ENCODE peak calls at places on chromosomes 12 and 14, in four cellular contexts. Y, D, G and X are unnamed samples. For H3K27me3, the result is how much of the 10 kb centered on the place peaks cover.

GRCh38 chr12:94049718-94050117 is 98.7 kb upstream of the PLXNC1 start:
- DNase-seq in Y (no peak), D (no peak), G (peak), X (no peak)

GRCh38 chr14:67239582-67239981 is 1.7 kb upstream of the PALS1 start:
- DNase-seq in Y (no peak), D (no peak), G (no peak), X (no peak)

GRCh38 chr12:1932264-1932777 is 13.9 kb upstream of the CACNA2D4 start:
- DNase-seq in Y (no peak), D (no peak), G (no peak), X (no peak)

GRCh38 chr12:51751657-51752056 is 96.9 kb downstream of the FIGNL2 start:
- DNase-seq in Y (no peak), D (peak), G (no peak), X (no peak)

GRCh38 chr12:9149372-9149771 is 33.7 kb upstream of the A2M start:
- DNase-seq in Y (no peak), D (no peak), G (no peak), X (peak)

GRCh38 chr12:117087808-117088207 is 11.4 kb downstream of the TESC start:
- DNase-seq in Y (no peak), D (no peak), G (no peak), X (no peak)

GRCh38 chr12:53754633-53755261 is 3.0 kb upstream of the CISTR start:
- DNase-seq in Y (no peak), D (peak), G (no peak), X (no peak)

GRCh38 chr14:68977741-68978549 is 1.2 kb downstream of the ACTN1 start:
- DNase-seq in Y (peak), D (peak), G (peak), X (peak)

GRCh38 chr12:121534495-121535148 is 46.2 kb downstream of the KDM2B start:
- DNase-seq in Y (no peak), D (no peak), G (no peak), X (no peak)

GRCh38 chr14:104425763-104426691 is 153.5 kb upstream of the C14orf180 start:
- DNase-seq in Y (no peak), D (no peak), G (no peak), X (no peak)
- H3K27me3 ChIP-seq in Y (under half), D (under half), G (under half), X (under half)

DNA sequence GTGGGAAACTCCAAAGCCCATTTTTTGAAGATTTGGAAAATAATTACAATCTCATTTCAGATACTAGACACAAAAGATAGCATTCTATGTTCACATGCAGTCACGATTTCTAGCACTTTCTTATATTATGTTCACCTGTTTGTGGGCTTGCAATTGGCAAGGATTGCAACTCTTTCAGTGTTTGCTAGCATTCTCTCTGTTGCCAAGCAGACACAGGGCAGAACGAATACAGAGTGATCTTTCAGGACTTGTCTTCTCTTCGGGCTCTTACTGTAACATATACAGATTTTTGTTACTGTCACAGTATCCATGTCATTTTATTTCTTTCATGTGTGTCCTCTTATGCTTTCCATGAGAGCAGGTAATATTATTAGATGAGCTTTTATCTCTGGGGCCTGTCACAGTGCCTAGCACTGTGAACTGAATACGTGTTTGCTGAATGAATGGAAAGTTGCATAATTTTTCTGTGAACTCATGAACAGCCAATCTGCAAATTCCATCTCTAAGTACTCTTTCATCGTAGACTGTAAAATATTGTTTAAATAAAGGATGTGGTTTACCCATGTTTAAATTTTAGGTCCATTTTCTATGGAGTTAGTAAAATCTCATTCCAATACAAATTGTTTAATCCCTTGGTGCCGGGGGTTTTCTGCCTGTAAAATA is 105.1 kb downstream of the BMP4 start:
- DNase-seq in Y (no peak), D (peak), G (no peak), X (peak)
- H3K4me3 ChIP-seq in Y (no peak), D (no peak), G (no peak), X (no peak)

GRCh38 chr12:123427036-123427769 is 9.3 kb downstream of the RILPL2 start:
- DNase-seq in Y (no peak), D (no peak), G (no peak), X (no peak)
- TF ChIP-seq CTCF in Y (no peak), D (no peak), G (no peak), X (no peak)

GRCh38 chr14:103302966-103303365 is 31.1 kb upstream of the EIF5 start:
- DNase-seq in Y (no peak), D (peak), G (no peak), X (no peak)

GRCh38 chr14:103301512-103302197 is 32.4 kb upstream of the EIF5 start:
- DNase-seq in Y (no peak), D (no peak), G (no peak), X (peak)

GRCh38 chr14:103296987-103297386 is 37.0 kb upstream of the EIF5 start:
- DNase-seq in Y (no peak), D (no peak), G (no peak), X (no peak)

GRCh38 chr14:103296007-103296406 is 38.0 kb upstream of the EIF5 start:
- DNase-seq in Y (no peak), D (peak), G (peak), X (peak)

DNA sequence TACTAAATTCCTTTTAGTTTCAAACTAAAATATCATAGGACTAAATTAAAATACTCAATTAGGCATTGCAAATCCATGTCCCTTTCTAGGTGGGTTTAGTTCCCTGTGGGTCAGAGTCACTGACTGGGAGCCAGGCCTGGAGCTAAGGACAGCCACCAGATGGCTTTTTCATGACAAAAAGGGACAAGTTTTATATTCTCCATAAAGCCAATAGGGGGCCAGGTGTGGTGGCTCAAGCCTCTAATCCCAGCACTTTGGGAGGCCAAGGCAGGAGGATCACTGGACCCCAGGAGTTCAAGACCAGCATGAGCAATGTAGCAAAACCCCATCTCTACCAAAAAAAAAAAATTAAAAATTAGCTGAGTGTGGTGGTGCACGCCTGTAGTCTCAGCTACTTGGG is 35.4 kb upstream of the EIF5 start:
- DNase-seq in Y (no peak), D (no peak), G (no peak), X (no peak)
- H3K27me3 ChIP-seq in Y (under half), D (under half), G (under half), X (under half)

GRCh38 chr12:120317258-120318105 is 10.1 kb downstream of the PLA2G1B start:
- DNase-seq in Y (peak), D (peak), G (peak), X (peak)
- H3K4me3 ChIP-seq in Y (peak), D (peak), G (peak), X (peak)

GRCh38 chr12:323507-323906 is 60.9 kb upstream of the SLC6A13 start:
- DNase-seq in Y (no peak), D (no peak), G (no peak), X (peak)
- TF ChIP-seq CTCF in Y (no peak), D (no peak), G (no peak), X (no peak)

GRCh38 chr14:75831971-75832370 is 149.8 kb downstream of the TGFB3 start:
- DNase-seq in Y (no peak), D (peak), G (no peak), X (peak)
- H3K27me3 ChIP-seq in Y (under half), D (under half), G (under half), X (under half)

GRCh38 chr12:110826592-110827200 is 20.1 kb upstream of the CCDC63 start:
- DNase-seq in Y (peak), D (peak), G (peak), X (peak)
- H3K4me3 ChIP-seq in Y (peak), D (no peak), G (no peak), X (no peak)